ENCODE peak calls at places on chromosomes 4 and X, in eight cellular contexts. R is iris pigment epithelial cell; P is HL-60; I is stimulated activated CD4-positive, alpha-beta T cell treated with anti-CD3 and anti-CD28 coated beads, TNF-alpha, amount 100 ng/mL, for 48 hours; X is T follicular helper cell; A is head of caudate nucleus; L is HCT116; K is effector CD8-positive, alpha-beta T cell. B is an unnamed sample.
A peak's percentile ranks its signal among the peaks of the same experiment; 100 is the strongest.

GRCh38 chr4:2411786-2412510 is 6.5 kb downstream of the ZFYVE28 start:
- DNase-seq in R (no peak), P (no peak), I (no peak), X (no peak), A (no peak), L (no peak), K (no peak), B (no peak)

GRCh38 chrX:84156831-84157230 is 31.2 kb downstream of the RPS6KA6 start:
- DNase-seq in R (no peak), P (no peak), I (no peak), X (no peak), A (no peak), L (no peak), K (no peak), B (no peak)

GRCh38 chr4:158819942-158820786 is 51.3 kb downstream of the FNIP2 start:
- DNase-seq in R (no peak), P (no peak), I (no peak), X (no peak), A (no peak), L (no peak), K (no peak), B (no peak)

GRCh38 chrX:734411-734810 is 103.8 kb downstream of the SHOX start:
- DNase-seq in R (no peak), P (no peak), I (no peak), X (no peak), A (no peak), L (no peak), K (no peak), B (no peak)

GRCh38 chrX:41014776-41015175 is 70.5 kb upstream of the USP9X start:
- DNase-seq in R (peak; percentile 59), P (no peak), I (no peak), X (no peak), A (no peak), L (peak; percentile 51), K (no peak), B (no peak)

GRCh38 chr4:143699331-143700059 is 980 bp downstream of the FREM3 start:
- DNase-seq in R (no peak), P (no peak), I (no peak), X (no peak), A (no peak), L (no peak), K (no peak), B (no peak)

GRCh38 chr4:38804654-38805295 is at the start of gene TLR1:
- DNase-seq in R (peak; percentile 69), P (peak; percentile 38), I (no peak), X (no peak), A (no peak), L (peak; percentile 18), K (no peak), B (peak; percentile 12)

GRCh38 chr4:168541608-168541953 is 44.7 kb downstream of the PALLD start:
- DNase-seq in R (peak; percentile 77), P (peak; percentile 22), I (no peak), X (no peak), A (no peak), L (peak; percentile 76), K (no peak), B (no peak)

GRCh38 chr4:80187677-80188076 is 9.6 kb upstream of the PRDM8 start:
- DNase-seq in R (no peak), P (no peak), I (no peak), X (no peak), A (no peak), L (no peak), K (no peak), B (no peak)

GRCh38 chr4:59200992-59201391 is 1999.1 kb upstream of the ADGRL3 start:
- DNase-seq in R (no peak), P (no peak), I (no peak), X (no peak), A (no peak), L (no peak), K (no peak), B (peak; percentile 63)

GRCh38 chr4:155033604-155034003 is 174.8 kb upstream of the NPY2R start:
- DNase-seq in R (no peak), P (no peak), I (no peak), X (no peak), A (no peak), L (no peak), K (no peak), B (no peak)

GRCh38 chr4:85489273-85489672 is 14.3 kb downstream of the ARHGAP24 start:
- DNase-seq in R (no peak), P (no peak), I (no peak), X (no peak), A (no peak), L (no peak), K (no peak), B (peak; percentile 58)

GRCh38 chr4:101958547-101958946 is 168.0 kb downstream of the BANK1 start:
- DNase-seq in R (no peak), P (no peak), I (no peak), X (no peak), A (no peak), L (no peak), K (no peak), B (peak; percentile 65)

GRCh38 chrX:81261576-81261975 is 59.7 kb downstream of the SH3BGRL start:
- DNase-seq in R (peak; percentile 58), P (no peak), I (no peak), X (no peak), A (no peak), L (no peak), K (no peak), B (no peak)

GRCh38 chr4:70734168-70734954 is 12.6 kb downstream of the RUFY3 start:
- DNase-seq in R (peak; percentile 77), P (no peak), I (no peak), X (no peak), A (no peak), L (no peak), K (no peak), B (no peak)

GRCh38 chr4:152193059-152193458 is 342.8 kb downstream of the FBXW7 start:
- DNase-seq in R (no peak), P (no peak), I (no peak), X (no peak), A (no peak), L (no peak), K (no peak), B (no peak)

GRCh38 chr4:178937130-178937529 is 1494.9 kb upstream of the AGA start:
- DNase-seq in R (no peak), P (no peak), I (no peak), X (no peak), A (no peak), L (peak; percentile 4), K (no peak), B (no peak)

GRCh38 chr4:57424231-57424897 is 314.2 kb upstream of the IGFBP7 start:
- DNase-seq in R (peak; percentile 72), P (no peak), I (no peak), X (no peak), A (no peak), L (no peak), K (no peak), B (no peak)

GRCh38 chr4:150297861-150298474 is 219.7 kb downstream of the DCLK2 start:
- DNase-seq in R (peak; percentile 70), P (peak; percentile 10), I (peak; percentile 18), X (peak; percentile 17), A (no peak), L (peak; percentile 45), K (no peak), B (peak; percentile 82)

GRCh38 chrX:149938427-149939270 is at the start of gene EOLA2:
- DNase-seq in R (peak; percentile 99), P (peak; percentile 95), I (peak; percentile 85), X (peak; percentile 89), A (peak; percentile 92), L (peak; percentile 95), K (peak; percentile 87), B (peak; percentile 97)

GRCh38 chrX:129013574-129013973 is 509.7 kb downstream of the SMARCA1 start:
- DNase-seq in R (no peak), P (no peak), I (no peak), X (no peak), A (no peak), L (no peak), K (no peak), B (no peak)

GRCh38 chr4:2363951-2364653 is 54.3 kb downstream of the ZFYVE28 start:
- DNase-seq in R (no peak), P (no peak), I (no peak), X (no peak), A (no peak), L (no peak), K (no peak), B (no peak)

GRCh38 chr4:128394778-128395177 is 107.2 kb upstream of the PGRMC2 start:
- DNase-seq in R (peak; percentile 25), P (no peak), I (no peak), X (no peak), A (no peak), L (no peak), K (no peak), B (no peak)

GRCh38 chr4:42637104-42637503 is 19.8 kb downstream of the ATP8A1 start:
- DNase-seq in R (no peak), P (no peak), I (no peak), X (no peak), A (no peak), L (no peak), K (no peak), B (no peak)

GRCh38 chrX:107851215-107851614 is 25.5 kb downstream of the MID2 start:
- DNase-seq in R (peak; percentile 52), P (no peak), I (no peak), X (no peak), A (no peak), L (no peak), K (no peak), B (no peak)

GRCh38 chr4:185535818-185536729 is 767 bp upstream of the PDLIM3 start:
- DNase-seq in R (peak; percentile 56), P (no peak), I (no peak), X (no peak), A (no peak), L (no peak), K (no peak), B (peak; percentile 2)

GRCh38 chr4:74754218-74754617 is 40.1 kb downstream of the BTC start:
- DNase-seq in R (no peak), P (no peak), I (no peak), X (no peak), A (no peak), L (no peak), K (no peak), B (no peak)

GRCh38 chr4:150909116-150909515 is 106.0 kb downstream of the LRBA start:
- DNase-seq in R (no peak), P (no peak), I (no peak), X (no peak), A (no peak), L (no peak), K (no peak), B (no peak)

GRCh38 chr4:181688416-181688815 is 554.8 kb upstream of the TENM3 start:
- DNase-seq in R (peak; percentile 52), P (no peak), I (no peak), X (no peak), A (no peak), L (no peak), K (no peak), B (peak; percentile 91)

GRCh38 chrX:10636337-10636736 is 16.0 kb upstream of the MID1 start:
- DNase-seq in R (peak; percentile 64), P (no peak), I (no peak), X (no peak), A (no peak), L (peak; percentile 59), K (no peak), B (peak; percentile 41)

GRCh38 chrX:64395568-64395929 is 297 bp upstream of the MTMR8 start:
- DNase-seq in R (no peak), P (no peak), I (no peak), X (no peak), A (no peak), L (no peak), K (no peak), B (no peak)

GRCh38 chrX:131729295-131729694 is 185.4 kb downstream of the OR13H1 start:
- DNase-seq in R (peak; percentile 66), P (no peak), I (peak; percentile 60), X (peak; percentile 82), A (peak; percentile 83), L (no peak), K (no peak), B (no peak)

GRCh38 chr4:42519803-42520417 is 122.6 kb downstream of the SHISA3 start:
- DNase-seq in R (peak; percentile 31), P (peak; percentile 0), I (peak; percentile 28), X (peak; percentile 25), A (no peak), L (peak; percentile 28), K (no peak), B (peak; percentile 16)

GRCh38 chrX:55867254-55867653 is 149.7 kb downstream of the RRAGB start:
- DNase-seq in R (peak; percentile 44), P (no peak), I (peak; percentile 0), X (no peak), A (no peak), L (no peak), K (no peak), B (no peak)

B was measured in NCI-H69.